ENCODE peak calls at places on chromosomes 3 and 15, in six cellular contexts. One of them, this sample, is unnamed.

GRCh38 chr15:89666858-89667705 is 11.8 kb upstream of the KIF7 start:
- DNase-seq in NCI-H510A: no peak
- DNase-seq in GM04504: no peak
- DNase-seq in sciatic nerve: no peak
- DNase-seq in PC-9: no peak
- DNase-seq in CD4-positive, alpha-beta T cell: no peak
- DNase-seq in this sample: no peak

GRCh38 chr3:181726351-181727121 is 14.8 kb downstream of the SOX2 start:
- DNase-seq in NCI-H510A: no peak
- DNase-seq in CD4-positive, alpha-beta T cell: no peak
- DNase-seq in PC-9: no peak
- DNase-seq in sciatic nerve: no peak
- DNase-seq in GM04504: no peak
- DNase-seq in this sample: no peak

GRCh38 chr3:46670000-46670890 is 23.2 kb downstream of the ALS2CL start:
- DNase-seq in NCI-H510A: no peak
- DNase-seq in PC-9: no peak
- DNase-seq in CD4-positive, alpha-beta T cell: no peak
- DNase-seq in GM04504: no peak
- DNase-seq in sciatic nerve: peak
- DNase-seq in this sample: no peak

GRCh38 chr3:189001559-189001958 is 170.2 kb upstream of the TPRG1 start:
- DNase-seq in NCI-H510A: no peak
- DNase-seq in sciatic nerve: no peak
- DNase-seq in CD4-positive, alpha-beta T cell: no peak
- DNase-seq in PC-9: no peak
- DNase-seq in GM04504: peak
- DNase-seq in this sample: no peak

GRCh38 chr3:33687406-33688010 is 30.5 kb downstream of the CLASP2 start:
- DNase-seq in CD4-positive, alpha-beta T cell: no peak
- DNase-seq in PC-9: no peak
- DNase-seq in sciatic nerve: no peak
- DNase-seq in NCI-H510A: no peak
- DNase-seq in GM04504: no peak
- DNase-seq in this sample: no peak

GRCh38 chr3:135078283-135078682 is 283.2 kb downstream of the EPHB1 start:
- DNase-seq in sciatic nerve: no peak
- DNase-seq in NCI-H510A: no peak
- DNase-seq in PC-9: no peak
- DNase-seq in GM04504: no peak
- DNase-seq in CD4-positive, alpha-beta T cell: no peak
- DNase-seq in this sample: no peak

GRCh38 chr15:73319460-73320245 is 49.1 kb downstream of the HCN4 start:
- DNase-seq in PC-9: no peak
- DNase-seq in CD4-positive, alpha-beta T cell: no peak
- DNase-seq in GM04504: no peak
- DNase-seq in NCI-H510A: no peak
- DNase-seq in sciatic nerve: no peak
- DNase-seq in this sample: no peak

GRCh38 chr15:74274485-74275038 is 38.4 kb downstream of the CCDC33 start:
- DNase-seq in CD4-positive, alpha-beta T cell: no peak
- DNase-seq in PC-9: no peak
- DNase-seq in GM04504: no peak
- DNase-seq in sciatic nerve: no peak
- DNase-seq in NCI-H510A: no peak
- DNase-seq in this sample: no peak

GRCh38 chr15:51195459-51195858 is 100.8 kb upstream of the TNFAIP8L3 start:
- DNase-seq in CD4-positive, alpha-beta T cell: no peak
- DNase-seq in GM04504: no peak
- DNase-seq in NCI-H510A: no peak
- DNase-seq in sciatic nerve: no peak
- DNase-seq in PC-9: no peak
- DNase-seq in this sample: no peak

GRCh38 chr15:51672100-51672731 is 9.1 kb upstream of the SCG3 start:
- DNase-seq in GM04504: no peak
- DNase-seq in CD4-positive, alpha-beta T cell: no peak
- DNase-seq in NCI-H510A: peak
- DNase-seq in PC-9: no peak
- DNase-seq in sciatic nerve: no peak
- DNase-seq in this sample: no peak

GRCh38 chr3:192237992-192238608 is 489.2 kb downstream of the FGF12 start:
- DNase-seq in CD4-positive, alpha-beta T cell: no peak
- DNase-seq in GM04504: no peak
- DNase-seq in sciatic nerve: no peak
- DNase-seq in NCI-H510A: no peak
- DNase-seq in PC-9: no peak
- DNase-seq in this sample: no peak

GRCh38 chr15:94743668-94744067 is 512.3 kb downstream of the MCTP2 start:
- DNase-seq in sciatic nerve: no peak
- DNase-seq in PC-9: no peak
- DNase-seq in NCI-H510A: no peak
- DNase-seq in CD4-positive, alpha-beta T cell: no peak
- DNase-seq in GM04504: no peak
- DNase-seq in this sample: no peak

GRCh38 chr3:83224101-83224868 is 1462.8 kb upstream of the GBE1 start:
- DNase-seq in PC-9: no peak
- DNase-seq in sciatic nerve: no peak
- DNase-seq in NCI-H510A: no peak
- DNase-seq in CD4-positive, alpha-beta T cell: no peak
- DNase-seq in GM04504: no peak
- DNase-seq in this sample: no peak

GRCh38 chr3:143617050-143617449 is 231.2 kb downstream of the SLC9A9 start:
- DNase-seq in sciatic nerve: no peak
- DNase-seq in GM04504: no peak
- DNase-seq in CD4-positive, alpha-beta T cell: no peak
- DNase-seq in NCI-H510A: no peak
- DNase-seq in PC-9: no peak
- DNase-seq in this sample: no peak

GRCh38 chr15:32844118-32844711 is 126.4 kb downstream of the GREM1 start:
- DNase-seq in NCI-H510A: no peak
- DNase-seq in GM04504: no peak
- DNase-seq in sciatic nerve: no peak
- DNase-seq in CD4-positive, alpha-beta T cell: no peak
- DNase-seq in PC-9: no peak
- DNase-seq in this sample: peak

GRCh38 chr3:60301142-60301541 is 950.1 kb downstream of the FHIT start:
- DNase-seq in GM04504: peak
- DNase-seq in sciatic nerve: no peak
- DNase-seq in PC-9: no peak
- DNase-seq in NCI-H510A: no peak
- DNase-seq in CD4-positive, alpha-beta T cell: no peak
- DNase-seq in this sample: no peak

GRCh38 chr3:135197246-135197645 is 402.2 kb downstream of the EPHB1 start:
- DNase-seq in PC-9: no peak
- DNase-seq in CD4-positive, alpha-beta T cell: no peak
- DNase-seq in GM04504: no peak
- DNase-seq in sciatic nerve: no peak
- DNase-seq in NCI-H510A: no peak
- DNase-seq in this sample: no peak

GRCh38 chr3:43023066-43023465 is 44.0 kb downstream of the GASK1A start:
- DNase-seq in sciatic nerve: no peak
- DNase-seq in PC-9: no peak
- DNase-seq in CD4-positive, alpha-beta T cell: no peak
- DNase-seq in GM04504: no peak
- DNase-seq in NCI-H510A: no peak
- DNase-seq in this sample: no peak

GRCh38 chr3:196942915-196943277 is 568 bp upstream of the NCBP2 start:
- DNase-seq in NCI-H510A: no peak
- DNase-seq in sciatic nerve: no peak
- DNase-seq in CD4-positive, alpha-beta T cell: no peak
- DNase-seq in GM04504: no peak
- DNase-seq in PC-9: no peak
- DNase-seq in this sample: no peak

GRCh38 chr3:66723231-66723630 is 222.4 kb upstream of the LRIG1 start:
- DNase-seq in GM04504: no peak
- DNase-seq in CD4-positive, alpha-beta T cell: no peak
- DNase-seq in NCI-H510A: no peak
- DNase-seq in sciatic nerve: no peak
- DNase-seq in PC-9: no peak
- DNase-seq in this sample: no peak

GRCh38 chr3:110814170-110815007 is 257.2 kb upstream of the NECTIN3 start:
- DNase-seq in CD4-positive, alpha-beta T cell: no peak
- DNase-seq in PC-9: peak
- DNase-seq in NCI-H510A: no peak
- DNase-seq in GM04504: peak
- DNase-seq in sciatic nerve: no peak
- DNase-seq in this sample: no peak

This sample was measured in NCI-H1105.